ENCODE peak calls at places on chromosomes 7 and 10, in seven cellular contexts. U is kidney; A is AG08396; C is stimulated activated CD4-positive, alpha-beta T cell treated with anti-CD3 and anti-CD28 coated beads, Interleukin-4, amount 100 ng/mL, for 24 hours; E is stimulated activated CD8-positive, alpha-beta memory T cell treated with anti-CD3 and anti-CD28 coated beads, Interleukin-4, amount 100 ng/mL, for 1 hour; J is SK-N-SH; W is activated CD8-positive, alpha-beta memory T cell treated with anti-CD3 and anti-CD28 coated beads for 24 hours. H is an unnamed sample.

GRCh38 chr7:126524967-126525366 is 727.8 kb downstream of the GRM8 start:
- DNase-seq in J (no peak), W (no peak), U (no peak), C (no peak), E (no peak), A (no peak), H (no peak)

GRCh38 chr7:38748056-38748610 is 117.0 kb upstream of the AMPH start:
- DNase-seq in U (no peak), C (no peak), A (no peak), E (no peak), J (peak), W (no peak), H (no peak)

GRCh38 chr7:141097430-141097829 is 23.6 kb downstream of the TMEM178B start:
- DNase-seq in C (no peak), E (no peak), A (no peak), W (no peak), U (no peak), J (no peak), H (no peak)

GRCh38 chr10:112475565-112476233 is 28.7 kb downstream of the VTI1A start:
- DNase-seq in E (no peak), W (no peak), C (no peak), J (no peak), U (no peak), A (no peak), H (no peak)

GRCh38 chr7:91240546-91240945 is 23.7 kb upstream of the FZD1 start:
- DNase-seq in C (no peak), E (no peak), U (no peak), J (no peak), W (no peak), A (no peak), H (no peak)

GRCh38 chr7:47651355-47652317 is 69.7 kb upstream of the TNS3 start:
- DNase-seq in W (no peak), A (peak), U (no peak), E (no peak), C (no peak), J (no peak), H (no peak)

GRCh38 chr10:114716811-114717404 is 58.8 kb upstream of the ABLIM1 start:
- DNase-seq in W (no peak), A (no peak), J (no peak), E (no peak), C (no peak), U (no peak), H (no peak)

GRCh38 chr10:36802523-36803153 is 322.8 kb upstream of the ANKRD30A start:
- DNase-seq in U (no peak), A (no peak), E (no peak), C (no peak), W (no peak), J (peak), H (no peak)

GRCh38 chr7:76318488-76319353 is 16.2 kb downstream of the HSPB1 start:
- DNase-seq in U (no peak), E (no peak), A (peak), C (peak), W (peak), J (peak), H (no peak)

GRCh38 chr10:126397640-126398382 is 9.5 kb upstream of the ADAM12 start:
- DNase-seq in E (no peak), J (peak), U (no peak), C (no peak), A (peak), W (no peak), H (no peak)

GRCh38 chr10:101103430-101103829 is 27.7 kb upstream of the TLX1 start:
- DNase-seq in J (no peak), E (no peak), A (no peak), C (no peak), W (no peak), U (no peak), H (no peak)

H was measured in spleen.